ENCODE peak calls at places on chromosomes 6 and 20, in four cellular contexts. O is nucleus accumbens, X is Kasumi-1, N is memory B cell. L is an unnamed sample.

GRCh38 chr6:7991992-7992815 is 72.0 kb downstream of the BLOC1S5 start:
- DNase-seq in X (peak), O (no peak), N (peak), L (no peak)

GRCh38 chr6:141169419-141169818 is 963.3 kb upstream of the GJE1 start:
- DNase-seq in N (no peak), X (no peak), O (no peak), L (no peak)

GRCh38 chr20:24502184-24502583 is 32.8 kb downstream of the SYNDIG1 start:
- DNase-seq in N (no peak), X (no peak), O (peak), L (peak)

GRCh38 chr20:63744158-63744557 is 4.6 kb downstream of the SLC2A4RG start:
- DNase-seq in O (no peak), X (no peak), N (no peak), L (no peak)

GRCh38 chr6:80639243-80639642 is 532.8 kb downstream of the BCKDHB start:
- DNase-seq in O (no peak), X (no peak), N (no peak), L (no peak)

GRCh38 chr6:161417712-161418457 is 144.0 kb upstream of the AGPAT4 start:
- DNase-seq in O (no peak), X (no peak), N (no peak), L (no peak)

GRCh38 chr6:93676506-93676905 is 257.1 kb upstream of the EPHA7 start:
- DNase-seq in X (no peak), O (no peak), N (no peak), L (no peak)

GRCh38 chr6:41370488-41371111 is 35.2 kb downstream of the NCR2 start:
- DNase-seq in X (no peak), O (no peak), N (no peak), L (no peak)

GRCh38 chr20:25508083-25508770 is 77.1 kb downstream of the NINL start:
- DNase-seq in X (no peak), O (no peak), N (no peak), L (no peak)

GRCh38 chr6:15247214-15247749 is 1.4 kb downstream of the JARID2 start:
- DNase-seq in O (no peak), N (no peak), X (no peak), L (no peak)

GRCh38 chr20:64158346-64159285 is 5.6 kb upstream of the MYT1 start:
- DNase-seq in N (no peak), X (no peak), O (no peak), L (no peak)

GRCh38 chr6:56151825-56152224 is 95.6 kb downstream of the COL21A1 start:
- DNase-seq in X (no peak), O (no peak), N (no peak), L (no peak)

GRCh38 chr6:169186496-169187169 is 67.0 kb downstream of the THBS2 start:
- DNase-seq in X (no peak), N (no peak), O (no peak), L (no peak)

GRCh38 chr6:38501931-38502330 is 137.8 kb downstream of the BTBD9 start:
- DNase-seq in N (no peak), O (no peak), X (no peak), L (no peak)

GRCh38 chr6:132257561-132257960 is 143.7 kb downstream of the MOXD1 start:
- DNase-seq in O (no peak), N (no peak), X (no peak), L (no peak)

GRCh38 chr6:4776967-4777925 is 1.0 kb downstream of the CDYL start:
- DNase-seq in O (peak), N (peak), X (peak), L (no peak)

GRCh38 chr6:105211831-105212230 is 32.0 kb upstream of the POPDC3 start:
- DNase-seq in N (no peak), O (no peak), X (no peak), L (no peak)

GRCh38 chr6:155448823-155449789 is 6.5 kb downstream of the NOX3 start:
- DNase-seq in X (no peak), O (no peak), N (no peak), L (no peak)

GRCh38 chr20:59751075-59751711 is 146.9 kb downstream of the PHACTR3 start:
- DNase-seq in N (no peak), O (peak), X (peak), L (peak)

GRCh38 chr20:47358672-47359532 is 2.4 kb upstream of the ZMYND8 start:
- DNase-seq in N (no peak), X (peak), O (peak), L (peak)

GRCh38 chr20:32943490-32944052 is 60.7 kb downstream of the SUN5 start:
- DNase-seq in O (no peak), N (no peak), X (no peak), L (no peak)

GRCh38 chr20:25066386-25066785 is 8.4 kb upstream of the ACSS1 start:
- DNase-seq in X (no peak), O (no peak), N (no peak), L (no peak)

GRCh38 chr20:8020314-8021079 is 936 bp upstream of the TMX4 start:
- DNase-seq in X (peak), O (no peak), N (peak), L (no peak)